ENCODE peak calls at places on chromosomes 6 and 20, in seven cellular contexts. C, J, L, X, Z, U and E are unnamed samples.

GRCh38 chr6:122400121-122400450 is 634 bp downstream of the HSF2 start:
- DNase-seq in C (peak; percentile 25), J (no peak), L (peak; percentile 20), X (no peak), Z (no peak), U (peak; percentile 3), E (no peak)

GRCh38 chr6:82073484-82073883 is 174.1 kb downstream of the IBTK start:
- DNase-seq in C (no peak), J (no peak), L (no peak), X (no peak), Z (no peak), U (no peak), E (no peak)

GRCh38 chr20:33862709-33863403 is 51.7 kb downstream of the CHMP4B start:
- DNase-seq in C (peak; percentile 22), J (peak; percentile 65), L (peak; percentile 24), X (peak; percentile 3), Z (peak; percentile 45), U (no peak), E (peak; percentile 77)

GRCh38 chr6:149228276-149228962 is 89.1 kb upstream of the TAB2 start:
- DNase-seq in C (no peak), J (no peak), L (no peak), X (no peak), Z (no peak), U (no peak), E (no peak)

GRCh38 chr6:7617954-7618764 is 28.2 kb downstream of the SNRNP48 start:
- DNase-seq in C (peak; percentile 57), J (no peak), L (peak; percentile 12), X (no peak), Z (no peak), U (peak; percentile 76), E (peak; percentile 74)

GRCh38 chr20:40771308-40771610 is 82.2 kb upstream of the MAFB start:
- DNase-seq in C (no peak), J (no peak), L (no peak), X (no peak), Z (no peak), U (no peak), E (no peak)

GRCh38 chr6:34319471-34319885 is 70.7 kb upstream of the SMIM29 start:
- DNase-seq in C (no peak), J (no peak), L (no peak), X (no peak), Z (no peak), U (peak; percentile 87), E (no peak)

GRCh38 chr20:32820000-32820697 is 395 bp downstream of the MAPRE1 start:
- DNase-seq in C (no peak), J (peak; percentile 86), L (peak; percentile 71), X (peak; percentile 56), Z (peak; percentile 83), U (no peak), E (no peak)

GRCh38 chr20:62473717-62474584 is 1.8 kb downstream of the GATA5 start:
- DNase-seq in C (no peak), J (no peak), L (no peak), X (no peak), Z (no peak), U (no peak), E (no peak)

GRCh38 chr6:144482142-144482541 is 197.0 kb downstream of the UTRN start:
- DNase-seq in C (peak; percentile 75), J (no peak), L (peak; percentile 76), X (peak; percentile 15), Z (peak; percentile 50), U (peak; percentile 65), E (peak; percentile 79)

GRCh38 chr20:38725959-38726848 is 1.9 kb downstream of the SLC32A1 start:
- DNase-seq in C (no peak), J (peak; percentile 50), L (no peak), X (peak; percentile 57), Z (peak; percentile 45), U (no peak), E (no peak)

GRCh38 chr20:48761023-48761785 is 66.6 kb downstream of the PREX1 start:
- DNase-seq in C (no peak), J (no peak), L (peak; percentile 45), X (no peak), Z (no peak), U (no peak), E (no peak)

GRCh38 chr20:58372836-58373235 is 16.2 kb upstream of the VAPB start:
- DNase-seq in C (no peak), J (no peak), L (no peak), X (no peak), Z (no peak), U (no peak), E (no peak)

GRCh38 chr6:41689171-41690008 is 46.0 kb downstream of the TFEB start:
- DNase-seq in C (peak; percentile 48), J (no peak), L (no peak), X (no peak), Z (no peak), U (peak; percentile 31), E (peak; percentile 41)

GRCh38 chr6:96394727-96395126 is 126.9 kb upstream of the UFL1 start:
- DNase-seq in C (peak; percentile 42), J (no peak), L (peak; percentile 47), X (no peak), Z (no peak), U (peak; percentile 28), E (no peak)

GRCh38 chr20:58073945-58074920 is 154.2 kb downstream of the ANKRD60 start:
- DNase-seq in C (no peak), J (no peak), L (no peak), X (no peak), Z (no peak), U (no peak), E (no peak)

GRCh38 chr6:14664616-14665315 is 547.2 kb downstream of the CD83 start:
- DNase-seq in C (no peak), J (no peak), L (no peak), X (peak; percentile 10), Z (no peak), U (peak; percentile 33), E (no peak)

GRCh38 chr6:108133594-108134179 is 32.1 kb upstream of the NR2E1 start:
- DNase-seq in C (no peak), J (peak; percentile 75), L (peak; percentile 55), X (no peak), Z (no peak), U (peak; percentile 76), E (peak; percentile 75)

GRCh38 chr20:52103911-52104545 is 87.6 kb downstream of the ZFP64 start:
- DNase-seq in C (no peak), J (no peak), L (no peak), X (no peak), Z (no peak), U (no peak), E (peak; percentile 62)

GRCh38 chr20:42740191-42740870 is 449.4 kb downstream of the PTPRT start:
- DNase-seq in C (peak; percentile 52), J (no peak), L (peak; percentile 53), X (peak; percentile 34), Z (no peak), U (no peak), E (no peak)

GRCh38 chr20:56409521-56409920 is 2.5 kb upstream of the CASS4 start:
- DNase-seq in C (no peak), J (no peak), L (no peak), X (no peak), Z (no peak), U (no peak), E (no peak)

GRCh38 chr20:6863355-6863754 is 95.9 kb downstream of the BMP2 start:
- DNase-seq in C (no peak), J (no peak), L (no peak), X (no peak), Z (no peak), U (no peak), E (no peak)

GRCh38 chr6:101090281-101090680 is 209.2 kb upstream of the ASCC3 start:
- DNase-seq in C (no peak), J (no peak), L (no peak), X (no peak), Z (no peak), U (peak; percentile 57), E (no peak)

GRCh38 chr20:45440424-45440823 is 24.5 kb downstream of the PIGT start:
- DNase-seq in C (no peak), J (no peak), L (no peak), X (no peak), Z (no peak), U (no peak), E (no peak)

GRCh38 chr6:98827295-98828159 is 6.8 kb upstream of the POU3F2 start:
- DNase-seq in C (peak; percentile 69), J (no peak), L (peak; percentile 83), X (no peak), Z (no peak), U (no peak), E (no peak)

GRCh38 chr6:29651413-29652197 is 5.3 kb upstream of the MOG start:
- DNase-seq in C (no peak), J (no peak), L (no peak), X (peak; percentile 3), Z (no peak), U (peak; percentile 50), E (no peak)